ENCODE peak calls at places on chromosome 16, in six cellular contexts. P, E, S, J, R and T are unnamed samples.

GRCh38 chr16:25014500-25015147 is 545 bp downstream of the ARHGAP17 start:
- DNase-seq in E (peak; percentile 4), P (peak; percentile 8), S (peak; percentile 28), J (no peak), R (peak; percentile 54), T (peak; percentile 82)

GRCh38 chr16:50458694-50459271 is 89.4 kb upstream of the NKD1 start:
- DNase-seq in P (no peak), R (no peak), E (no peak), J (no peak), S (no peak), T (peak; percentile 43)

GRCh38 chr16:50815382-50815781 is 73.5 kb downstream of the CYLD start:
- DNase-seq in E (no peak), P (no peak), R (no peak), S (no peak), J (no peak), T (no peak)

GRCh38 chr16:86387461-86388440 is 122.6 kb upstream of the FOXF1 start:
- DNase-seq in E (no peak), J (no peak), P (no peak), S (peak; percentile 20), R (no peak), T (peak; percentile 89)

GRCh38 chr16:2838928-2839327 is 8.8 kb downstream of the ZG16B start:
- DNase-seq in R (peak; percentile 70), E (peak; percentile 23), P (peak; percentile 51), J (peak; percentile 65), S (peak; percentile 85), T (peak; percentile 93)

GRCh38 chr16:74577882-74578366 is 29.0 kb downstream of the GLG1 start:
- DNase-seq in S (no peak), P (no peak), R (no peak), E (no peak), J (no peak), T (no peak)

GRCh38 chr16:49675417-49675816 is 180.5 kb downstream of the ZNF423 start:
- DNase-seq in J (no peak), S (no peak), R (no peak), P (no peak), E (no peak), T (no peak)

GRCh38 chr16:77236063-77236511 is 36.9 kb downstream of the SYCE1L start:
- DNase-seq in J (peak; percentile 72), E (peak; percentile 66), S (peak; percentile 60), P (peak; percentile 84), R (peak; percentile 87), T (peak; percentile 92)

GRCh38 chr16:87535855-87536794 is 43.3 kb upstream of the ZCCHC14 start:
- DNase-seq in E (no peak), S (no peak), P (no peak), J (no peak), R (no peak), T (no peak)

GRCh38 chr16:87076950-87077749 is 240.0 kb downstream of the C16orf95 start:
- DNase-seq in P (no peak), S (peak; percentile 26), R (peak; percentile 55), E (no peak), J (peak; percentile 57), T (peak; percentile 89)

GRCh38 chr16:15643453-15644305 is 725 bp upstream of the MARF1 start:
- DNase-seq in R (no peak), P (no peak), S (peak; percentile 61), E (peak; percentile 32), J (no peak), T (no peak)

GRCh38 chr16:5882087-5882661 is 784.6 kb upstream of the EEF2KMT start:
- DNase-seq in S (no peak), R (no peak), P (no peak), E (no peak), J (no peak), T (no peak)

GRCh38 chr16:20954574-20954973 is 54.0 kb downstream of the LYRM1 start:
- DNase-seq in R (no peak), J (no peak), S (no peak), E (no peak), P (no peak), T (no peak)

GRCh38 chr16:47848481-47849109 is 307.2 kb downstream of the ABCC12 start:
- DNase-seq in R (no peak), E (no peak), S (no peak), J (no peak), P (no peak), T (peak; percentile 60)

GRCh38 chr16:15055141-15056053 is 477 bp downstream of the NTAN1 start:
- DNase-seq in P (no peak), S (peak; percentile 30), J (peak; percentile 64), E (no peak), R (peak; percentile 71), T (no peak)

GRCh38 chr16:88686062-88686438 is 257 bp downstream of the SNAI3 start:
- DNase-seq in R (no peak), S (no peak), J (no peak), E (no peak), P (peak; percentile 37), T (no peak)

GRCh38 chr16:85313541-85314208 is 201.4 kb upstream of the CIBAR2 start:
- DNase-seq in S (no peak), E (no peak), J (no peak), P (no peak), R (no peak), T (no peak)

GRCh38 chr16:31110106-31111034 is 2.2 kb downstream of the BCKDK start:
- DNase-seq in E (no peak), R (no peak), P (no peak), J (no peak), S (no peak), T (no peak)

GRCh38 chr16:81779540-81780320 is 639 bp downstream of the PLCG2 start:
- DNase-seq in J (no peak), E (no peak), R (peak; percentile 33), S (peak; percentile 48), P (no peak), T (no peak)